ENCODE peak calls at places on chromosomes 16 and 17, in four cellular contexts. V is EL, A is dorsolateral prefrontal cortex, W is RWPE1. B is an unnamed sample.

GRCh38 chr17:68089881-68090280 is 54.3 kb downstream of the KPNA2 start:
- DNase-seq in V (peak; percentile 45), A (no peak), W (no peak), B (peak; percentile 66)

GRCh38 chr17:63425478-63425877 is 20.6 kb downstream of the CYB561 start:
- DNase-seq in V (peak; percentile 81), A (peak; percentile 78), W (peak; percentile 59), B (peak; percentile 58)

GRCh38 chr16:85984211-85984880 is 85.4 kb downstream of the IRF8 start:
- DNase-seq in V (no peak), A (no peak), W (no peak), B (no peak)

GRCh38 chr16:87042551-87043272 is 274.5 kb downstream of the C16orf95 start:
- DNase-seq in V (no peak), A (no peak), W (no peak), B (no peak)

GRCh38 chr17:9935408-9935807 is 30.3 kb upstream of the RCVRN start:
- DNase-seq in V (no peak), A (no peak), W (no peak), B (no peak)

GRCh38 chr17:67990909-67991308 is 5.4 kb downstream of the C17orf58 start:
- DNase-seq in V (no peak), A (no peak), W (no peak), B (no peak)

GRCh38 chr17:52546990-52547389 is 388.5 kb upstream of the CA10 start:
- DNase-seq in V (no peak), A (no peak), W (no peak), B (no peak)

GRCh38 chr16:19005561-19006445 is 22.1 kb downstream of the TMC7 start:
- DNase-seq in V (peak; percentile 10), A (peak; percentile 86), W (peak; percentile 95), B (peak; percentile 84)

GRCh38 chr17:83080641-83081560 is 1.5 kb downstream of the METRNL start:
- DNase-seq in V (peak; percentile 48), A (no peak), W (no peak), B (peak; percentile 36)